ENCODE peak calls at places on chromosomes 7 and 10, in ten cellular contexts. One of them, this sample, is unnamed. For H3K27me3, the result is how much of the 10 kb centered on the place peaks cover.

GRCh38 chr10:43037942-43038782 is 38.7 kb upstream of the RET start:
- DNase-seq in adrenal gland: no peak
- DNase-seq in heart left ventricle: no peak
- DNase-seq in transverse colon: no peak
- DNase-seq in ovary: no peak
- DNase-seq in IMR-90: no peak
- DNase-seq in body of pancreas: no peak
- DNase-seq in testis: no peak
- DNase-seq in esophagus squamous epithelium: no peak
- DNase-seq in Peyer's patch: peak
- DNase-seq in this sample: no peak

GRCh38 chr10:1173091-1173490 is 116.9 kb downstream of the WDR37 start:
- DNase-seq in adrenal gland: no peak
- DNase-seq in heart left ventricle: no peak
- DNase-seq in transverse colon: no peak
- DNase-seq in ovary: no peak
- DNase-seq in IMR-90: no peak
- DNase-seq in body of pancreas: no peak
- DNase-seq in testis: no peak
- DNase-seq in esophagus squamous epithelium: no peak
- DNase-seq in Peyer's patch: no peak
- DNase-seq in this sample: no peak

GRCh38 chr7:1889556-1890181 is 219.6 kb downstream of the ELFN1 start:
- DNase-seq in adrenal gland: no peak
- DNase-seq in heart left ventricle: peak
- DNase-seq in transverse colon: no peak
- DNase-seq in ovary: no peak
- DNase-seq in IMR-90: peak
- DNase-seq in body of pancreas: no peak
- DNase-seq in testis: no peak
- DNase-seq in esophagus squamous epithelium: no peak
- DNase-seq in Peyer's patch: no peak
- DNase-seq in this sample: no peak

GRCh38 chr10:47288236-47288635 is 11.8 kb upstream of the GDF10 start:
- DNase-seq in adrenal gland: no peak
- DNase-seq in heart left ventricle: no peak
- DNase-seq in transverse colon: no peak
- DNase-seq in ovary: no peak
- DNase-seq in IMR-90: no peak
- DNase-seq in body of pancreas: no peak
- DNase-seq in testis: peak
- DNase-seq in esophagus squamous epithelium: no peak
- DNase-seq in Peyer's patch: no peak
- DNase-seq in this sample: no peak

GRCh38 chr10:61887772-61888171 is 13.7 kb upstream of the ARID5B start:
- DNase-seq in adrenal gland: no peak
- DNase-seq in heart left ventricle: no peak
- DNase-seq in transverse colon: no peak
- DNase-seq in ovary: no peak
- DNase-seq in IMR-90: no peak
- DNase-seq in body of pancreas: no peak
- DNase-seq in testis: no peak
- DNase-seq in esophagus squamous epithelium: no peak
- DNase-seq in Peyer's patch: no peak
- DNase-seq in this sample: no peak

GRCh38 chr7:32891800-32892520 is 400 bp upstream of the KBTBD2 start:
- DNase-seq in adrenal gland: peak
- DNase-seq in heart left ventricle: peak
- DNase-seq in transverse colon: peak
- DNase-seq in ovary: peak
- DNase-seq in IMR-90: peak
- DNase-seq in body of pancreas: peak
- DNase-seq in testis: peak
- DNase-seq in esophagus squamous epithelium: peak
- DNase-seq in Peyer's patch: peak
- DNase-seq in this sample: peak

GRCh38 chr10:50577681-50578350 is 45.9 kb downstream of the SGMS1 start:
- DNase-seq in adrenal gland: peak
- DNase-seq in heart left ventricle: peak
- DNase-seq in transverse colon: peak
- DNase-seq in ovary: no peak
- DNase-seq in IMR-90: peak
- DNase-seq in body of pancreas: peak
- DNase-seq in testis: peak
- DNase-seq in esophagus squamous epithelium: no peak
- DNase-seq in Peyer's patch: no peak
- DNase-seq in this sample: no peak

GRCh38 chr7:12257582-12257981 is 46.5 kb downstream of the TMEM106B start:
- DNase-seq in adrenal gland: no peak
- DNase-seq in heart left ventricle: no peak
- DNase-seq in transverse colon: no peak
- DNase-seq in ovary: no peak
- DNase-seq in IMR-90: peak
- DNase-seq in body of pancreas: no peak
- DNase-seq in testis: no peak
- DNase-seq in esophagus squamous epithelium: no peak
- DNase-seq in Peyer's patch: no peak
- DNase-seq in this sample: no peak

GRCh38 chr7:138842111-138842510 is 44.1 kb upstream of the ATP6V0A4 start:
- DNase-seq in adrenal gland: peak
- DNase-seq in heart left ventricle: no peak
- DNase-seq in transverse colon: no peak
- DNase-seq in ovary: no peak
- DNase-seq in IMR-90: peak
- DNase-seq in body of pancreas: no peak
- DNase-seq in testis: no peak
- DNase-seq in esophagus squamous epithelium: no peak
- DNase-seq in Peyer's patch: no peak
- DNase-seq in this sample: no peak

GRCh38 chr10:118373786-118374185 is 31.7 kb upstream of the FAM204A start:
- DNase-seq in adrenal gland: no peak
- DNase-seq in heart left ventricle: no peak
- DNase-seq in transverse colon: no peak
- DNase-seq in ovary: no peak
- DNase-seq in IMR-90: peak
- DNase-seq in body of pancreas: no peak
- DNase-seq in testis: no peak
- DNase-seq in esophagus squamous epithelium: no peak
- DNase-seq in Peyer's patch: no peak
- DNase-seq in this sample: no peak

GRCh38 chr7:2843711-2844152 is 376 bp downstream of the GNA12 start:
- DNase-seq in adrenal gland: peak
- DNase-seq in heart left ventricle: peak
- DNase-seq in transverse colon: peak
- DNase-seq in ovary: peak
- DNase-seq in IMR-90: peak
- DNase-seq in body of pancreas: peak
- DNase-seq in testis: peak
- DNase-seq in esophagus squamous epithelium: no peak
- DNase-seq in Peyer's patch: peak
- DNase-seq in this sample: peak

GRCh38 chr7:116805100-116805544 is 57.3 kb upstream of the CAPZA2 start:
- DNase-seq in adrenal gland: no peak
- DNase-seq in heart left ventricle: no peak
- DNase-seq in transverse colon: no peak
- DNase-seq in ovary: no peak
- DNase-seq in IMR-90: peak
- DNase-seq in body of pancreas: no peak
- DNase-seq in testis: no peak
- DNase-seq in esophagus squamous epithelium: no peak
- DNase-seq in Peyer's patch: no peak
- DNase-seq in this sample: no peak

GRCh38 chr10:102115775-102116174 is 4.4 kb downstream of the LDB1 start:
- DNase-seq in adrenal gland: no peak
- DNase-seq in heart left ventricle: no peak
- DNase-seq in transverse colon: no peak
- DNase-seq in ovary: no peak
- DNase-seq in IMR-90: peak
- DNase-seq in body of pancreas: no peak
- DNase-seq in testis: no peak
- DNase-seq in esophagus squamous epithelium: no peak
- DNase-seq in Peyer's patch: no peak
- DNase-seq in this sample: no peak

GRCh38 chr10:102114861-102115618 is 5.1 kb downstream of the LDB1 start:
- DNase-seq in adrenal gland: peak
- DNase-seq in heart left ventricle: peak
- DNase-seq in transverse colon: peak
- DNase-seq in ovary: peak
- DNase-seq in IMR-90: peak
- DNase-seq in body of pancreas: peak
- DNase-seq in testis: peak
- DNase-seq in esophagus squamous epithelium: no peak
- DNase-seq in Peyer's patch: peak
- DNase-seq in this sample: peak

GRCh38 chr10:102119417-102120141 is 589 bp downstream of the LDB1 start:
- DNase-seq in adrenal gland: peak
- DNase-seq in heart left ventricle: peak
- DNase-seq in transverse colon: peak
- DNase-seq in ovary: peak
- DNase-seq in IMR-90: peak
- DNase-seq in body of pancreas: peak
- DNase-seq in testis: peak
- DNase-seq in esophagus squamous epithelium: no peak
- DNase-seq in Peyer's patch: peak
- DNase-seq in this sample: peak

GRCh38 chr10:102118867-102119266 is 1.3 kb downstream of the LDB1 start:
- DNase-seq in adrenal gland: peak
- DNase-seq in heart left ventricle: no peak
- DNase-seq in transverse colon: peak
- DNase-seq in ovary: peak
- DNase-seq in IMR-90: peak
- DNase-seq in body of pancreas: no peak
- DNase-seq in testis: peak
- DNase-seq in esophagus squamous epithelium: no peak
- DNase-seq in Peyer's patch: peak
- DNase-seq in this sample: peak

DNA sequence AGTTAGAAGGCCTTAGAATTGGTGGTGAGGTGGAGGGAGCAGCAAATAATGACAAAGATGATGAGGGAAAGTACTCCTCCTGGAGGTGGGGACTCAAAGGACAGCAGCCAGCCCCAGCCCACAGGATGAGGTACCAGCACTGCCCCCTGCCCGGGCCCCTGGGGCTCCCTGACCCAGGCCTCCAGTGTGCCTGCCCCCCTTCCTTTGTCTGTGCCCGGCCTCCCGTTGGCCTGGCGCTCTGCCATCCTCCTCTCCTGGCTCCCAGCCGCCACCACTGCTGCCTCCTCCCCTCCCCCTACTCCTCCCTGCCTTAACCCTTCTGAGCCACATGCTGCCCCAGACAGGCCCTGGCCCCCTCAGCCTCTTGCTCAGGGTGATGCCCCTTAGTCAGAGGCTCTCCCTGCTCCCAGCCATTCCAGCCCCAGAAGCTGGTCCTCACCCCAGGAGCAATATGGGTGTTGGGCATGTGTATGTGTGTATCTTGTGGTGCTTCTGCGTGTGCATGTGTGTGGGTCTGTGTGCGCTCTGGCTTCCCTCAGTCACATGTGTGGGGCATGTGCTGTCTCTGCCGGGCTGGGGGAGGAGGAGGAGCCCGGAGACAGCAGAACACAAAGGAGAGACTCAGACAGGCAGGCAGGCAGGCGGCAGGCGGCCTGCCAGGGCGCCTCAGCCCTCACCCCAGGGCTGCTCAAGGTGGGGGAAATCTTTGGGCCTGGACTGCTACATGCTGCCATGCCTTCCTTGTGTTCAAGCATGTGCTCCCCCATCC is 2.6 kb downstream of the LDB1 start:
- DNase-seq in adrenal gland: peak
- DNase-seq in heart left ventricle: peak
- DNase-seq in transverse colon: peak
- DNase-seq in ovary: peak
- DNase-seq in IMR-90: peak
- DNase-seq in body of pancreas: peak
- DNase-seq in testis: peak
- DNase-seq in esophagus squamous epithelium: no peak
- DNase-seq in Peyer's patch: peak
- DNase-seq in this sample: peak
- TF ChIP-seq POLR2A in adrenal gland: peak
- TF ChIP-seq POLR2A in heart left ventricle: no peak
- TF ChIP-seq POLR2A in transverse colon: no peak
- TF ChIP-seq POLR2A in ovary: peak
- TF ChIP-seq POLR2A in IMR-90: no peak
- TF ChIP-seq POLR2A in body of pancreas: no peak
- TF ChIP-seq POLR2A in testis: no peak
- TF ChIP-seq POLR2A in esophagus squamous epithelium: no peak
- TF ChIP-seq POLR2A in Peyer's patch: no peak
- TF ChIP-seq POLR2A in this sample: peak

GRCh38 chr10:28677889-28678686 is 767 bp downstream of the BAMBI start:
- DNase-seq in adrenal gland: peak
- DNase-seq in heart left ventricle: peak
- DNase-seq in transverse colon: peak
- DNase-seq in ovary: no peak
- DNase-seq in IMR-90: peak
- DNase-seq in body of pancreas: peak
- DNase-seq in testis: peak
- DNase-seq in esophagus squamous epithelium: no peak
- DNase-seq in Peyer's patch: peak
- DNase-seq in this sample: peak
- H3K27me3 ChIP-seq in adrenal gland: under half
- H3K27me3 ChIP-seq in heart left ventricle: under half
- H3K27me3 ChIP-seq in transverse colon: half or more
- H3K27me3 ChIP-seq in ovary: under half
- H3K27me3 ChIP-seq in IMR-90: under half
- H3K27me3 ChIP-seq in body of pancreas: under half
- H3K27me3 ChIP-seq in testis: under half
- H3K27me3 ChIP-seq in esophagus squamous epithelium: under half
- H3K27me3 ChIP-seq in Peyer's patch: under half
- H3K27me3 ChIP-seq in this sample: under half

DNA sequence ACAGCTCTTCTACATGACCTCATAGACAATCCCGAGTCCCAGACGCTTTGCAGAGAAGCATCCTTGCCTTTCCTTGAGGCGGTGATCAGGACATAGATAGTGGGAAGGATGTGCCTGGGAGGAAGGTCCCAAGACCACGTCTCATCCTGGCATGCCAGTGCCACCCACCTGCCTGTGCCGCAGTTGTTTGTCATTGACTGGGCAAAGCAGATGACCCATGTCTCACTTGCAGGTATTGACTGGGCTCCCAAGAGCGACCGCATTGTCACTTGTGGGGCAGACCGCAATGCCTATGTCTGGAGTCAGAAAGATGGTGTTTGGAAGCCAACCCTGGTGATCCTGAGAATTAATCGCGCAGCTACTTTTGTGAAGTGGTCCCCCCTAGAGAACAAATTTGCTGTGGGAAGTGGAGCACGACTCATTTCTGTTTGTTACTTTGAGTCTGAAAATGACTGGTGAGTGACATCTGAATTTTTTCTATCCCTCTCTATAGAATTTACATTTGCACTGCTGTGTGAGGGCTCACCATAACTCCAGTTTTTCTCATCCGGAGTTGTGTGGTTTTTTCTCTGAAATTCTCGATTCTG is 18.5 kb downstream of the ARPC1A start:
- DNase-seq in adrenal gland: no peak
- DNase-seq in heart left ventricle: no peak
- DNase-seq in transverse colon: no peak
- DNase-seq in ovary: no peak
- DNase-seq in IMR-90: no peak
- DNase-seq in body of pancreas: no peak
- DNase-seq in testis: no peak
- DNase-seq in esophagus squamous epithelium: no peak
- DNase-seq in Peyer's patch: no peak
- DNase-seq in this sample: no peak
- TF ChIP-seq POLR2A in adrenal gland: no peak
- TF ChIP-seq POLR2A in heart left ventricle: no peak
- TF ChIP-seq POLR2A in transverse colon: no peak
- TF ChIP-seq POLR2A in ovary: no peak
- TF ChIP-seq POLR2A in IMR-90: no peak
- TF ChIP-seq POLR2A in body of pancreas: no peak
- TF ChIP-seq POLR2A in testis: no peak
- TF ChIP-seq POLR2A in esophagus squamous epithelium: no peak
- TF ChIP-seq POLR2A in Peyer's patch: no peak
- TF ChIP-seq POLR2A in this sample: no peak

GRCh38 chr10:86363833-86364511 is 2.6 kb downstream of the GRID1 start:
- DNase-seq in adrenal gland: no peak
- DNase-seq in heart left ventricle: no peak
- DNase-seq in transverse colon: no peak
- DNase-seq in ovary: peak
- DNase-seq in IMR-90: no peak
- DNase-seq in body of pancreas: no peak
- DNase-seq in testis: no peak
- DNase-seq in esophagus squamous epithelium: no peak
- DNase-seq in Peyer's patch: peak
- DNase-seq in this sample: no peak
- H3K27me3 ChIP-seq in adrenal gland: under half
- H3K27me3 ChIP-seq in heart left ventricle: under half
- H3K27me3 ChIP-seq in transverse colon: half or more
- H3K27me3 ChIP-seq in ovary: under half
- H3K27me3 ChIP-seq in IMR-90: half or more
- H3K27me3 ChIP-seq in body of pancreas: under half
- H3K27me3 ChIP-seq in testis: under half
- H3K27me3 ChIP-seq in esophagus squamous epithelium: under half
- H3K27me3 ChIP-seq in Peyer's patch: under half
- H3K27me3 ChIP-seq in this sample: under half

This sample was measured in uterus.